ENCODE peak calls at places on chromosomes 12 and 14, in nine cellular contexts. U, Y, S, T, W, O, H, B and N are unnamed samples.

GRCh38 chr12:43336962-43337555 is 214.9 kb downstream of the ADAMTS20 start:
- DNase-seq in U (no peak), Y (no peak), S (no peak), T (no peak), W (peak), O (peak), H (no peak), B (no peak), N (no peak)

GRCh38 chr14:29671034-29671433 is 256.6 kb downstream of the PRKD1 start:
- DNase-seq in U (no peak), Y (no peak), S (no peak), T (no peak), W (no peak), O (no peak), H (no peak), B (no peak), N (no peak)

GRCh38 chr14:105123981-105124836 is 44.4 kb downstream of the JAG2 start:
- DNase-seq in U (no peak), Y (no peak), S (no peak), T (no peak), W (no peak), O (no peak), H (no peak), B (no peak), N (no peak)

GRCh38 chr12:14935031-14935430 is 3.3 kb downstream of the ERP27 start:
- DNase-seq in U (no peak), Y (no peak), S (no peak), T (no peak), W (peak), O (no peak), H (no peak), B (no peak), N (no peak)

GRCh38 chr14:55780156-55780946 is 200.3 kb downstream of the KTN1 start:
- DNase-seq in U (peak), Y (peak), S (peak), T (no peak), W (peak), O (no peak), H (no peak), B (peak), N (no peak)

GRCh38 chr12:81896771-81897170 is 137.6 kb upstream of the PPFIA2 start:
- DNase-seq in U (no peak), Y (no peak), S (no peak), T (no peak), W (peak), O (no peak), H (no peak), B (no peak), N (no peak)

GRCh38 chr12:64123448-64123847 is 98.6 kb downstream of the KICS2 start:
- DNase-seq in U (no peak), Y (no peak), S (no peak), T (no peak), W (no peak), O (no peak), H (no peak), B (no peak), N (no peak)

GRCh38 chr12:26334621-26335124 is 139.3 kb downstream of the SSPN start:
- DNase-seq in U (peak), Y (no peak), S (no peak), T (no peak), W (no peak), O (no peak), H (no peak), B (no peak), N (peak)

GRCh38 chr12:96698965-96699364 is 208.1 kb upstream of the NEDD1 start:
- DNase-seq in U (no peak), Y (no peak), S (no peak), T (no peak), W (no peak), O (no peak), H (no peak), B (no peak), N (no peak)

GRCh38 chr14:81655423-81656314 is 122.0 kb upstream of the SEL1L start:
- DNase-seq in U (no peak), Y (no peak), S (no peak), T (no peak), W (peak), O (no peak), H (no peak), B (no peak), N (no peak)

GRCh38 chr12:30823140-30823669 is 68.5 kb upstream of the CAPRIN2 start:
- DNase-seq in U (peak), Y (peak), S (no peak), T (peak), W (peak), O (no peak), H (no peak), B (peak), N (peak)

GRCh38 chr14:89293349-89293916 is 123.6 kb downstream of the FOXN3 start:
- DNase-seq in U (no peak), Y (no peak), S (no peak), T (no peak), W (no peak), O (no peak), H (no peak), B (no peak), N (no peak)

GRCh38 chr14:33834101-33834955 is 116.5 kb downstream of the EGLN3 start:
- DNase-seq in U (no peak), Y (no peak), S (no peak), T (no peak), W (no peak), O (no peak), H (no peak), B (no peak), N (peak)

GRCh38 chr12:129564768-129565167 is 339.1 kb downstream of the TMEM132D start:
- DNase-seq in U (no peak), Y (no peak), S (no peak), T (no peak), W (no peak), O (no peak), H (no peak), B (no peak), N (no peak)

GRCh38 chr12:101761347-101761746 is 22.1 kb upstream of the SYCP3 start:
- DNase-seq in U (no peak), Y (no peak), S (no peak), T (no peak), W (no peak), O (no peak), H (no peak), B (no peak), N (no peak)

GRCh38 chr12:56037161-56037560 is 4.6 kb upstream of the RPS26 start:
- DNase-seq in U (no peak), Y (no peak), S (no peak), T (no peak), W (no peak), O (no peak), H (no peak), B (no peak), N (no peak)

GRCh38 chr14:44897844-44898151 is 63.9 kb downstream of the KLHL28 start:
- DNase-seq in U (no peak), Y (no peak), S (no peak), T (no peak), W (no peak), O (no peak), H (no peak), B (no peak), N (no peak)

GRCh38 chr12:101379149-101379548 is 28.4 kb downstream of the ARL1 start:
- DNase-seq in U (no peak), Y (no peak), S (no peak), T (no peak), W (no peak), O (no peak), H (no peak), B (no peak), N (no peak)

GRCh38 chr14:67520482-67520881 is 12.6 kb upstream of the PLEKHH1 start:
- DNase-seq in U (no peak), Y (no peak), S (no peak), T (no peak), W (no peak), O (no peak), H (no peak), B (no peak), N (no peak)

GRCh38 chr12:53179694-53180269 is 740 bp upstream of the ZNF740 start:
- DNase-seq in U (no peak), Y (no peak), S (no peak), T (no peak), W (no peak), O (no peak), H (no peak), B (no peak), N (no peak)

GRCh38 chr12:53173085-53173715 is 7.3 kb upstream of the ZNF740 start:
- DNase-seq in U (no peak), Y (no peak), S (no peak), T (no peak), W (no peak), O (no peak), H (no peak), B (no peak), N (no peak)

GRCh38 chr12:53180270-53180930 is at the start of the genes CSAD and ZNF740:
- DNase-seq in U (peak), Y (peak), S (peak), T (peak), W (peak), O (peak), H (peak), B (peak), N (peak)

GRCh38 chr12:53174881-53175491 is 5.5 kb upstream of the ZNF740 start:
- DNase-seq in U (no peak), Y (no peak), S (no peak), T (no peak), W (peak), O (peak), H (no peak), B (no peak), N (no peak)

DNA sequence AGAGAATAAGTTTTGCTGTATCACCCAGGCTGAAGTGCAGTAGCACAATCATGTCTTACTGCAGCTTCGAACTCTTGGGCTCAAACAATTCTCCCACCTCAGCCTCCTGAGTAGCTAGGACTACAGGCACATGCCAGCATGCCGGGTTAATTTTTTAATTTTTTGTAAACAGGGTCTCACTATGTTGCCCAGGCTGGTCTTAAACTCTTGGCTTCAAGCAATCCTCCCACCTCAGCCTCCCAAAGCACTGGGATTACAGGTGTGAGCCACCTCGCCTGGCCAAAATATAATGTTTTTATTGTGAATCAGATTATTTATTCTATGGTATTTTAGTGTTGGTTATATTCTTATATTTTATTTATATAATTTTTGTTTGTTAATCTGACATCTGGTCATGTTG is 3.8 kb upstream of the ZNF740 start:
- DNase-seq in U (no peak), Y (no peak), S (no peak), T (no peak), W (no peak), O (no peak), H (no peak), B (no peak), N (no peak)
- TF ChIP-seq CTCF in U (no peak), Y (no peak), S (no peak), T (no peak), W (no peak), O (no peak), H (no peak), B (no peak), N (no peak)

DNA sequence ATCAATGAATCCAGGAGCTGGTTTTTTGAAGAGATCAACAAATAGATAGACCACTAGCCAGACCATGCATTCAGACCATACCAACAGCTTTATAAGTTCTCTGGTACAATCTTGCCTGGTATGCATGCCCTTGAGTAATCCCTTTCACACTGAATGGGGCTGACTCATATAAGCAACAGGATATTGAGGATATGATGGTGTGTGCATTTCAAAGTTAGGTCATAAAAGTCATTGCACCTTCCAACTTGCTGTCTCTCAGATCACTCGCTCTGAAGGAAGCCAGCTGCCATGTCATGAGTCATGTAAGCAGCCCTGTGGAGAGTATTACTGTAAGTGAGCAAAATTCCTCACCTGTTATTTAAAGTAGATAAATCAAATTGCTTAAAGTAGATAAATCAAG is 45.0 kb upstream of the OR6J1 start:
- DNase-seq in U (no peak), Y (no peak), S (no peak), T (no peak), W (peak), O (no peak), H (no peak), B (no peak), N (no peak)
- H3K27ac ChIP-seq in U (no peak), Y (no peak), S (no peak), T (no peak), W (peak), O (no peak), H (no peak), B (no peak), N (no peak)

GRCh38 chr14:99262977-99263448 is 9.0 kb downstream of the BCL11B start:
- DNase-seq in U (no peak), Y (no peak), S (no peak), T (peak), W (no peak), O (no peak), H (no peak), B (no peak), N (no peak)

GRCh38 chr14:99263564-99264330 is 8.2 kb downstream of the BCL11B start:
- DNase-seq in U (no peak), Y (no peak), S (no peak), T (no peak), W (no peak), O (no peak), H (no peak), B (no peak), N (no peak)

GRCh38 chr14:99260116-99260515 is 11.9 kb downstream of the BCL11B start:
- DNase-seq in U (no peak), Y (no peak), S (no peak), T (no peak), W (no peak), O (no peak), H (no peak), B (no peak), N (no peak)

GRCh38 chr14:99260652-99261551 is 11.1 kb downstream of the BCL11B start:
- DNase-seq in U (no peak), Y (no peak), S (no peak), T (peak), W (no peak), O (no peak), H (no peak), B (no peak), N (no peak)

DNA sequence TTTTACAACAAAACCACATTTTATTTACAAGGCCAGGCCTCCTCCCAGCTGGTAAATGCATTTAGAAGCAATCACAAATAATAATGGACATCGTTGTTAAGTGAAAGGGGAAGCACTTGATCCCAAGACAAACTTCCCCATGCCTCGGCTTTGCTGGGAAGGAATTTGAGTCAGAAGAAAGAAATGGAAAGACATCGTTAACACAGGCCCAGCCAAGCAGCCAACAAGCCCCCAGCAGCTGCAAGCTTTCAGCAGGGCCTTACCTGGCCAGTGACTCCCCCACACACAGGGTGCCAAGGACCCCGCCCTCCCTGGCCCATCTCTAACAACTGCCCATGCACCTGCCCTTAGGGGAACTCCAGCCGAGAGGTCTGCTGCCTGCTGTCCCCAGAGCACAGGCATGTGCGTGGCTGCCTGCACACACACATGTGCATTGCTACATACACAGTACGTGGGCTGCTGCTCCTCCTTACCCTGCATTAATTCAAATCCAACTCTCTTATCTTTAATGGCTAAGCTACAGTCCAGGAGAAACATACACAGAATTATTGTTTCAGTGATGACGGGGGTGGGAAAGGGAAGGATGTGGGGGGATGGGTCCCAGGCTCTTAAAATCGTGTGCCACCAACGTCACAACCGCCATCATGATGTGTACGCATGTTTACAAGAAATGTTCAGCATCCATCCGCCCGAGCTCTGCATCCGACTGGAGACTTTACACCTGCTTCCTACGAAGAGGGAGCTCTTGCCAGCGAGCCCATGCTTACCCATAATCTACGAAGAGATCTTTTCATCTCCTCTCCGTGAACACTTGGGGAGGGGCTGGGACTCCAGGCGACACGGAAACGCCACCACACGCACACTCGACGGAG is 9.8 kb downstream of the BCL11B start:
- DNase-seq in U (no peak), Y (no peak), S (no peak), T (peak), W (no peak), O (no peak), H (no peak), B (no peak), N (no peak)
- H3K4me3 ChIP-seq in U (no peak), Y (no peak), S (no peak), T (peak), W (no peak), O (no peak), H (no peak), B (no peak), N (no peak)

GRCh38 chr14:23910876-23911210 is 42.7 kb upstream of the DHRS4 start:
- DNase-seq in U (no peak), Y (no peak), S (no peak), T (no peak), W (no peak), O (no peak), H (no peak), B (no peak), N (no peak)
- TF ChIP-seq CTCF in U (no peak), Y (no peak), S (no peak), T (no peak), W (no peak), O (no peak), H (no peak), B (no peak), N (no peak)

DNA sequence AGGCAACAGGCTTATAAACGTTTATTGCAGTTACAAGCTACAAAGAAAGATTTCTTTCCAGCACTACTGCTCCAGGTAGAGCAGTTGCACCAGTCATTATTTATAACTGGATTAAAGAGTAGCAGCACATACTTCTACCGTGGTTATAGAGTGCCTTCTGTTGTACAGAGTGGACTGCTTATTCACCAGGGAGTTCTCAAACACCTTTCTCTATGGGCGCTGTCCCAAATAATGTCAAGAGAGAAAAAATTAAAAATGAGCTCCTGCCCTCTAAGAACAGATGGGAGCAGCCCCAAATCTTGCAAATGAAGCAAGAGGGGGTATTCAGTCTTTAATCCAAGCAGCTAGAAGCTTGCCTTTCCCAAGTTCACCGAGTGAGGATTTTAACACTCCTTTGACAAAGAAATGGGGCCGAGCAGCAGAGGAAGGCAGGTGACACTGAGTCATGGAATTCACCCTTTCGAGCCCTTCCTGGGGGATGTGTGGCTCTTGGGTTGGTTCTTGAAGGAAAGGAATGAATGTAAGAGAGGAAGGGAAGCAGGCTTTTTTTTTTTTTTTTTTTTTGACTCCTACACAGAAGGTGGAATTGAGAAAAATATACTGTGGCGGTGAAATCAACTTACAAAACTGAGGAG is 181.2 kb downstream of the PRKCH start:
- DNase-seq in U (no peak), Y (no peak), S (no peak), T (no peak), W (no peak), O (no peak), H (no peak), B (no peak), N (no peak)
- H3K27ac ChIP-seq in U (peak), Y (peak), S (peak), T (peak), W (peak), O (peak), H (no peak), B (no peak), N (peak)

GRCh38 chr12:111034148-111034910 is 114.0 kb upstream of the MYL2 start:
- DNase-seq in U (no peak), Y (no peak), S (no peak), T (peak), W (peak), O (no peak), H (no peak), B (no peak), N (no peak)
- H3K4me3 ChIP-seq in U (no peak), Y (no peak), S (peak), T (no peak), W (no peak), O (peak), H (peak), B (peak), N (no peak)